ENCODE peak calls at places on chromosomes 11 and 22, in five cellular contexts. One of them, this sample, is unnamed.

GRCh38 chr22:41862530-41863266 is 29.8 kb downstream of the SREBF2 start:
- DNase-seq in endothelial cell of umbilical vein: no peak
- DNase-seq in A549: no peak
- DNase-seq in neural progenitor cell: no peak
- DNase-seq in HepG2: no peak
- DNase-seq in this sample: no peak

GRCh38 chr22:46072981-46073682 is 77.2 kb upstream of the PPARA start:
- DNase-seq in endothelial cell of umbilical vein: no peak
- DNase-seq in A549: no peak
- DNase-seq in neural progenitor cell: no peak
- DNase-seq in HepG2: no peak
- DNase-seq in this sample: no peak

GRCh38 chr11:11731311-11732083 is 109.7 kb upstream of the GALNT18 start:
- DNase-seq in endothelial cell of umbilical vein: no peak
- DNase-seq in A549: peak
- DNase-seq in neural progenitor cell: no peak
- DNase-seq in HepG2: no peak
- DNase-seq in this sample: no peak

GRCh38 chr11:119975561-119976152 is 162.3 kb downstream of the TRIM29 start:
- DNase-seq in endothelial cell of umbilical vein: no peak
- DNase-seq in A549: no peak
- DNase-seq in neural progenitor cell: peak
- DNase-seq in HepG2: no peak
- DNase-seq in this sample: no peak

GRCh38 chr22:49727881-49728563 is 99.7 kb downstream of the BRD1 start:
- DNase-seq in endothelial cell of umbilical vein: no peak
- DNase-seq in A549: no peak
- DNase-seq in neural progenitor cell: no peak
- DNase-seq in HepG2: no peak
- DNase-seq in this sample: no peak

GRCh38 chr11:70040869-70041501 is 37.1 kb upstream of the ANO1 start:
- DNase-seq in endothelial cell of umbilical vein: no peak
- DNase-seq in A549: no peak
- DNase-seq in neural progenitor cell: no peak
- DNase-seq in HepG2: no peak
- DNase-seq in this sample: no peak

GRCh38 chr22:46852771-46853170 is 90.3 kb downstream of the TBC1D22A start:
- DNase-seq in endothelial cell of umbilical vein: no peak
- DNase-seq in A549: no peak
- DNase-seq in neural progenitor cell: no peak
- DNase-seq in HepG2: no peak
- DNase-seq in this sample: no peak

GRCh38 chr22:46133588-46133855 is 16.8 kb upstream of the PPARA start:
- DNase-seq in endothelial cell of umbilical vein: no peak
- DNase-seq in A549: no peak
- DNase-seq in neural progenitor cell: no peak
- DNase-seq in HepG2: no peak
- DNase-seq in this sample: no peak

GRCh38 chr22:19477321-19478085 is 1.5 kb downstream of the UFD1 start:
- DNase-seq in endothelial cell of umbilical vein: peak
- DNase-seq in A549: no peak
- DNase-seq in neural progenitor cell: no peak
- DNase-seq in HepG2: peak
- DNase-seq in this sample: no peak

GRCh38 chr11:16911658-16912057 is 102.6 kb downstream of the PLEKHA7 start:
- DNase-seq in endothelial cell of umbilical vein: no peak
- DNase-seq in A549: no peak
- DNase-seq in neural progenitor cell: no peak
- DNase-seq in HepG2: no peak
- DNase-seq in this sample: no peak

GRCh38 chr22:37330200-37331033 is 48.1 kb downstream of the CYTH4 start:
- DNase-seq in endothelial cell of umbilical vein: peak
- DNase-seq in A549: peak
- DNase-seq in neural progenitor cell: peak
- DNase-seq in HepG2: peak
- DNase-seq in this sample: peak

GRCh38 chr11:133904818-133905515 is 51.8 kb downstream of the IGSF9B start:
- DNase-seq in endothelial cell of umbilical vein: no peak
- DNase-seq in A549: no peak
- DNase-seq in neural progenitor cell: no peak
- DNase-seq in HepG2: no peak
- DNase-seq in this sample: no peak

GRCh38 chr11:119056397-119056999 is 507 bp downstream of the HYOU1 start:
- DNase-seq in endothelial cell of umbilical vein: no peak
- DNase-seq in A549: no peak
- DNase-seq in neural progenitor cell: peak
- DNase-seq in HepG2: no peak
- DNase-seq in this sample: peak

GRCh38 chr11:132742929-132743328 is 789.4 kb downstream of the OPCML start:
- DNase-seq in endothelial cell of umbilical vein: no peak
- DNase-seq in A549: no peak
- DNase-seq in neural progenitor cell: no peak
- DNase-seq in HepG2: no peak
- DNase-seq in this sample: no peak

GRCh38 chr11:12321217-12321937 is 56.0 kb upstream of the PARVA start:
- DNase-seq in endothelial cell of umbilical vein: no peak
- DNase-seq in A549: no peak
- DNase-seq in neural progenitor cell: no peak
- DNase-seq in HepG2: no peak
- DNase-seq in this sample: no peak

GRCh38 chr11:119791701-119792151 is 62.7 kb upstream of the NECTIN1 start:
- DNase-seq in endothelial cell of umbilical vein: no peak
- DNase-seq in A549: peak
- DNase-seq in neural progenitor cell: peak
- DNase-seq in HepG2: no peak
- DNase-seq in this sample: peak

GRCh38 chr11:90594658-90595057 is 371.8 kb upstream of the CHORDC1 start:
- DNase-seq in endothelial cell of umbilical vein: peak
- DNase-seq in A549: peak
- DNase-seq in neural progenitor cell: no peak
- DNase-seq in HepG2: no peak
- DNase-seq in this sample: no peak

GRCh38 chr22:28019360-28019759 is 100.3 kb upstream of the PITPNB start:
- DNase-seq in endothelial cell of umbilical vein: no peak
- DNase-seq in A549: no peak
- DNase-seq in neural progenitor cell: no peak
- DNase-seq in HepG2: no peak
- DNase-seq in this sample: no peak

GRCh38 chr11:69216609-69217008 is 60.9 kb downstream of the SMIM38 start:
- DNase-seq in endothelial cell of umbilical vein: no peak
- DNase-seq in A549: no peak
- DNase-seq in neural progenitor cell: no peak
- DNase-seq in HepG2: no peak
- DNase-seq in this sample: no peak

GRCh38 chr11:17547932-17548331 is 873 bp downstream of the OTOG start:
- DNase-seq in endothelial cell of umbilical vein: no peak
- DNase-seq in A549: no peak
- DNase-seq in neural progenitor cell: no peak
- DNase-seq in HepG2: no peak
- DNase-seq in this sample: no peak

GRCh38 chr22:26174280-26174679 is 5.0 kb downstream of the SEZ6L start:
- DNase-seq in endothelial cell of umbilical vein: no peak
- DNase-seq in A549: peak
- DNase-seq in neural progenitor cell: peak
- DNase-seq in HepG2: peak
- DNase-seq in this sample: peak

GRCh38 chr22:19828035-19828401 is 26.7 kb downstream of the GNB1L start:
- DNase-seq in endothelial cell of umbilical vein: no peak
- DNase-seq in A549: no peak
- DNase-seq in neural progenitor cell: no peak
- DNase-seq in HepG2: no peak
- DNase-seq in this sample: no peak

GRCh38 chr11:119101367-119101758 is 290 bp downstream of the DPAGT1 start:
- DNase-seq in endothelial cell of umbilical vein: no peak
- DNase-seq in A549: peak
- DNase-seq in neural progenitor cell: no peak
- DNase-seq in HepG2: peak
- DNase-seq in this sample: peak

GRCh38 chr11:110176366-110177056 is 83.3 kb downstream of the ZC3H12C start:
- DNase-seq in endothelial cell of umbilical vein: no peak
- DNase-seq in A549: no peak
- DNase-seq in neural progenitor cell: no peak
- DNase-seq in HepG2: no peak
- DNase-seq in this sample: no peak

GRCh38 chr11:12122083-12122482 is 11.7 kb downstream of the MICAL2 start:
- DNase-seq in endothelial cell of umbilical vein: no peak
- DNase-seq in A549: peak
- DNase-seq in neural progenitor cell: peak
- DNase-seq in HepG2: peak
- DNase-seq in this sample: no peak

GRCh38 chr11:120565436-120566155 is 54.0 kb downstream of the GRIK4 start:
- DNase-seq in endothelial cell of umbilical vein: no peak
- DNase-seq in A549: no peak
- DNase-seq in neural progenitor cell: no peak
- DNase-seq in HepG2: no peak
- DNase-seq in this sample: no peak

GRCh38 chr11:66421492-66422205 is 814 bp downstream of the NPAS4 start:
- DNase-seq in endothelial cell of umbilical vein: peak
- DNase-seq in A549: peak
- DNase-seq in neural progenitor cell: peak
- DNase-seq in HepG2: peak
- DNase-seq in this sample: peak

GRCh38 chr11:58061813-58062212 is 31.1 kb downstream of the OR6Q1 start:
- DNase-seq in endothelial cell of umbilical vein: peak
- DNase-seq in A549: no peak
- DNase-seq in neural progenitor cell: no peak
- DNase-seq in HepG2: no peak
- DNase-seq in this sample: no peak

GRCh38 chr11:114563077-114563476 is 3.4 kb upstream of the NXPE1 start:
- DNase-seq in endothelial cell of umbilical vein: peak
- DNase-seq in A549: peak
- DNase-seq in neural progenitor cell: no peak
- DNase-seq in HepG2: no peak
- DNase-seq in this sample: peak

GRCh38 chr11:69520186-69520585 is 38.7 kb downstream of the LINC01488 start:
- DNase-seq in endothelial cell of umbilical vein: no peak
- DNase-seq in A549: no peak
- DNase-seq in neural progenitor cell: no peak
- DNase-seq in HepG2: no peak
- DNase-seq in this sample: no peak

GRCh38 chr11:6755303-6755952 is 16.3 kb downstream of the OR2AG2 start:
- DNase-seq in endothelial cell of umbilical vein: peak
- DNase-seq in A549: peak
- DNase-seq in neural progenitor cell: peak
- DNase-seq in HepG2: peak
- DNase-seq in this sample: peak

GRCh38 chr11:70397336-70397982 is 870 bp upstream of the CTTN start:
- DNase-seq in endothelial cell of umbilical vein: no peak
- DNase-seq in A549: peak
- DNase-seq in neural progenitor cell: peak
- DNase-seq in HepG2: peak
- DNase-seq in this sample: peak

GRCh38 chr11:13923716-13924650 is 38.5 kb upstream of the SPON1 start:
- DNase-seq in endothelial cell of umbilical vein: peak
- DNase-seq in A549: no peak
- DNase-seq in neural progenitor cell: no peak
- DNase-seq in HepG2: no peak
- DNase-seq in this sample: no peak

GRCh38 chr11:69640260-69640994 is 529 bp upstream of the CCND1 start:
- DNase-seq in endothelial cell of umbilical vein: peak
- DNase-seq in A549: peak
- DNase-seq in neural progenitor cell: peak
- DNase-seq in HepG2: no peak
- DNase-seq in this sample: no peak

GRCh38 chr22:42490244-42490832 is 29.3 kb downstream of the RRP7A start:
- DNase-seq in endothelial cell of umbilical vein: no peak
- DNase-seq in A549: no peak
- DNase-seq in neural progenitor cell: peak
- DNase-seq in HepG2: peak
- DNase-seq in this sample: no peak

DNA sequence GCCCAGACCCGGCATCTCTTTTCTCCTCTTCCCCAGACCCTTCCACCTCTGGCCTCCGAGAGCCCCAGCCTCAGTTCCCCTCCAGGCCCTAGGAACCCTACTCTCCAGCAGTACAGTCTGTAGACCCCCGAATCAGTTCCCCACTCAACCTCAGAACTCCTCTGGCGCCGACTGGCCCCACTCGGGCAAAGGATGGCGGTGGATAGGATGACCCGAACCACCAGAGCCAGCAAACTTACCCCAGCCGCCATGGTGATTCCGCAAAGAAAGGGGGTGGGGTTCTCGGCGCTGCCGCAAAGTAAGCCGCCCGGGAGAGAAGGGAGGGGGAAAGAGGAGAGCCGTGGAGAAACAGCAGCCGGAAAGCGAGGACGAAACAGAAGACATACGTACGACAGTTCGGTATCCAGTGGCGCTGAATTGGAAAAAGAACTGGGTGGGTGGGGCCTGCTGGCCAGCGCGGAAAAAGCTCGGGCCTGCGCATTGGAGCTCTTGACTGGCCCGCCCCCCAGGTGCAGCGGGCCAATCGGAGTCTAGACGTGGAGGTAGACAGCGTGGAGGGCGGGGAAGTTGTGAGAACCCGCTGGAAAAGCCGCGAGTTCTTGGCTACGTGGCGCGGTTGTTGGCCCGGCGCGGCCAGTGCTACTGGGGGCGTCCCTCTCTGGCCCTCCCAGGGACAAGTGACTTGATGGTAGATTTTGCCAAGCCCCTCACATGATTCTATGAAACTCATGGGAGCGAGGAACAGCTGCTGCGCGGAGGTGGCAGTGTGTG is at the start of gene EEF1G:
- DNase-seq in endothelial cell of umbilical vein: peak
- DNase-seq in A549: peak
- DNase-seq in neural progenitor cell: peak
- DNase-seq in HepG2: peak
- DNase-seq in this sample: peak
- TF ChIP-seq CTCF in endothelial cell of umbilical vein: no peak
- TF ChIP-seq CTCF in A549: no peak
- TF ChIP-seq CTCF in neural progenitor cell: no peak
- TF ChIP-seq CTCF in HepG2: no peak
- TF ChIP-seq CTCF in this sample: no peak

DNA sequence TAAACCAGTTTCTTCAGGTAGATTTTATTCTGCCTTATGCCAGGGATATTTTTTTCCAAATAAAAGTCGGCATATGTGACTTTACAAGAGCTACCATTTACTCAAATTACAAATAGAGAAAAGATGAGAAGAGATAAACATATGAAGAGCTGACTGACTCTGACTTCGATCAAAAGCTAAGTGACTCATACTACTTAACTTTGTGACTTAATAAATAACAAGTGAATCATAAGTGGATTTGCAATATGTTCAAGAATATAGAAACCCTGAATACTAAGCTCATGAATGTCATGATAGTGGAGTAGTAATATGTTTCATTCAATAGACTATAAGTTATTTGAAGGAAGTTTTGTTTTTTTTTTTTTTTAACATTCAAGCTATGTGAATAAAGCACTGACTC is 130.5 kb upstream of the ANO3 start:
- DNase-seq in endothelial cell of umbilical vein: no peak
- DNase-seq in A549: peak
- DNase-seq in neural progenitor cell: no peak
- DNase-seq in HepG2: no peak
- DNase-seq in this sample: no peak
- H3K27ac ChIP-seq in endothelial cell of umbilical vein: no peak
- H3K27ac ChIP-seq in A549: no peak
- H3K27ac ChIP-seq in neural progenitor cell: no peak
- H3K27ac ChIP-seq in HepG2: no peak
- H3K27ac ChIP-seq in this sample: no peak

GRCh38 chr11:47616726-47617416 is 22.7 kb upstream of the C1QTNF4 start:
- DNase-seq in endothelial cell of umbilical vein: peak
- DNase-seq in A549: peak
- DNase-seq in neural progenitor cell: peak
- DNase-seq in HepG2: peak
- DNase-seq in this sample: peak
- H3K4me2 ChIP-seq in endothelial cell of umbilical vein: no peak
- H3K4me2 ChIP-seq in A549: no peak
- H3K4me2 ChIP-seq in neural progenitor cell: no peak
- H3K4me2 ChIP-seq in HepG2: no peak
- H3K4me2 ChIP-seq in this sample: no peak

GRCh38 chr11:64246874-64247728 is at the start of gene PPP1R14B:
- DNase-seq in endothelial cell of umbilical vein: peak
- DNase-seq in A549: peak
- DNase-seq in neural progenitor cell: peak
- DNase-seq in HepG2: peak
- DNase-seq in this sample: peak
- TF ChIP-seq CTCF in endothelial cell of umbilical vein: no peak
- TF ChIP-seq CTCF in A549: no peak
- TF ChIP-seq CTCF in neural progenitor cell: peak
- TF ChIP-seq CTCF in HepG2: no peak
- TF ChIP-seq CTCF in this sample: peak